ENCODE peak calls at places on chromosome 7, in six cellular contexts. W is mammary epithelial cell; A is fibroblast of lung; Y is left ventricle myocardium inferior; C is spleen; D is CD8-positive, alpha-beta T cell. E is an unnamed sample.

GRCh38 chr7:14606101-14606500 is 296.4 kb downstream of the DGKB start:
- DNase-seq in A (no peak), Y (no peak), C (no peak), W (peak), D (no peak), E (no peak)

GRCh38 chr7:140485463-140486265 is 6.4 kb upstream of the MKRN1 start:
- DNase-seq in C (no peak), Y (no peak), W (peak), A (no peak), D (no peak), E (no peak)

GRCh38 chr7:35375516-35375915 is 121.6 kb upstream of the TBX20 start:
- DNase-seq in W (no peak), D (no peak), Y (no peak), A (no peak), C (no peak), E (no peak)

GRCh38 chr7:137880432-137880831 is 33.7 kb upstream of the DGKI start:
- DNase-seq in Y (no peak), D (no peak), W (peak), A (peak), C (no peak), E (no peak)

GRCh38 chr7:94295805-94296204 is 98.9 kb upstream of the COL1A2 start:
- DNase-seq in W (peak), C (no peak), D (no peak), A (peak), Y (no peak), E (no peak)

GRCh38 chr7:156964971-156965370 is 15.5 kb downstream of the NOM1 start:
- DNase-seq in C (no peak), D (no peak), W (no peak), Y (no peak), A (no peak), E (no peak)

GRCh38 chr7:108222236-108222892 is 92.2 kb upstream of the LAMB4 start:
- DNase-seq in C (no peak), W (no peak), A (peak), D (no peak), Y (no peak), E (no peak)

GRCh38 chr7:113370910-113371309 is 252.6 kb upstream of the SMIM30 start:
- DNase-seq in Y (no peak), A (no peak), D (no peak), C (no peak), W (no peak), E (no peak)

GRCh38 chr7:94392391-94392782 is 2.3 kb upstream of the COL1A2 start:
- DNase-seq in W (no peak), C (no peak), A (no peak), Y (no peak), D (no peak), E (no peak)

GRCh38 chr7:137282043-137282442 is 61.5 kb downstream of the PTN start:
- DNase-seq in Y (no peak), W (no peak), A (peak), C (no peak), D (no peak), E (no peak)

GRCh38 chr7:129531721-129532120 is 29.4 kb downstream of the SMKR1 start:
- DNase-seq in Y (no peak), W (no peak), A (no peak), C (peak), D (no peak), E (no peak)

GRCh38 chr7:3835102-3835501 is 534.0 kb downstream of the SDK1 start:
- DNase-seq in A (no peak), W (peak), Y (no peak), C (no peak), D (no peak), E (no peak)

GRCh38 chr7:93092757-93093370 is 24.9 kb downstream of the SAMD9 start:
- DNase-seq in D (no peak), C (no peak), A (peak), W (peak), Y (no peak), E (no peak)

GRCh38 chr7:116180302-116180701 is 30.0 kb upstream of the TES start:
- DNase-seq in A (peak), D (no peak), Y (no peak), W (peak), C (no peak), E (no peak)

GRCh38 chr7:81482600-81483186 is 287.2 kb downstream of the HGF start:
- DNase-seq in W (no peak), Y (no peak), D (no peak), A (peak), C (no peak), E (no peak)

GRCh38 chr7:44259547-44260457 is 59.0 kb downstream of the YKT6 start:
- DNase-seq in Y (peak), D (no peak), W (peak), C (no peak), A (peak), E (peak)

GRCh38 chr7:35760082-35760770 is 40.6 kb upstream of the SEPTIN7 start:
- DNase-seq in Y (no peak), D (no peak), C (no peak), A (no peak), W (no peak), E (no peak)

GRCh38 chr7:157944734-157945291 is 608.0 kb downstream of the DNAJB6 start:
- DNase-seq in C (no peak), A (no peak), Y (no peak), W (no peak), D (no peak), E (no peak)

GRCh38 chr7:50778189-50778588 is 4.5 kb downstream of the GRB10 start:
- DNase-seq in C (no peak), A (no peak), W (no peak), Y (no peak), D (no peak), E (no peak)

GRCh38 chr7:727104-727805 is at the start of gene PRKAR1B:
- DNase-seq in A (no peak), C (peak), D (no peak), Y (no peak), W (no peak), E (no peak)

GRCh38 chr7:112622159-112622715 is 141.4 kb downstream of the LSMEM1 start:
- DNase-seq in D (no peak), C (peak), W (no peak), A (no peak), Y (no peak), E (no peak)

GRCh38 chr7:158740657-158741293 is 36.2 kb upstream of the NCAPG2 start:
- DNase-seq in W (no peak), Y (no peak), A (peak), C (no peak), D (no peak), E (no peak)

GRCh38 chr7:55572378-55573233 is at the start of gene VOPP1:
- DNase-seq in D (peak), W (peak), A (peak), C (peak), Y (peak), E (peak)

GRCh38 chr7:4203786-4204185 is 478.3 kb upstream of the FOXK1 start:
- DNase-seq in A (no peak), D (no peak), W (no peak), C (no peak), Y (no peak), E (no peak)

GRCh38 chr7:29562307-29562706 is 1.3 kb upstream of the PRR15 start:
- DNase-seq in W (no peak), C (no peak), Y (no peak), A (no peak), D (no peak), E (no peak)
- H3K4me3 ChIP-seq in W (no peak), C (no peak), Y (peak), A (no peak), D (no peak), E (no peak)

GRCh38 chr7:101154693-101155102 is 422 bp downstream of the AP1S1 start:
- DNase-seq in D (no peak), Y (no peak), W (no peak), C (no peak), A (no peak), E (no peak)

GRCh38 chr7:101156866-101157589 is 2.8 kb downstream of the AP1S1 start:
- DNase-seq in W (no peak), A (no peak), Y (no peak), C (no peak), D (no peak), E (no peak)

GRCh38 chr7:101153969-101154692 is at the start of gene AP1S1:
- DNase-seq in C (peak), Y (peak), A (peak), D (peak), W (peak), E (peak)

GRCh38 chr7:101155303-101155702 is 1.0 kb downstream of the AP1S1 start:
- DNase-seq in C (no peak), A (no peak), D (no peak), W (no peak), Y (no peak), E (no peak)

GRCh38 chr7:101156277-101156676 is 2.0 kb downstream of the AP1S1 start:
- DNase-seq in Y (no peak), D (no peak), W (no peak), A (no peak), C (no peak), E (no peak)
- TF ChIP-seq CTCF in Y (no peak), D (no peak), W (peak), A (peak), C (no peak), E (no peak)

DNA sequence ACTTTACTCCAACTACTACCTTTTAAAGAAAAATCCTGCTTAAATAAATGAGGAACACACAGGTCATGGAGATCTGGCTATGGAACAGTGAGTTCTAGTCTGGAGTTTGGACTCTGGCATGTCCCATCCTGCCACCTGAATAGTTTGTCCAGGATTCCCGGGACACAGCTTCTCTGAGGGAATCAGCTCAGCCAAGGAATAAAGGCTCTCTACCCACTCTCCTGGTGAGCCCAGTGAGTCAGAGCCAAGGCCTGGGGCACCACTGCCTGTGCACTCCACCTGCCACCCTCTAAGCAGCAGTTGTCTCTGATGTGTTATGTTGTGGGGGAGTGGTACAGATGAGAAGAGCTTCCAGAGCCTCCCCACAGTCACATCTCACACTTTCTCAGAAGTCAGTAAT is 113.5 kb downstream of the HTR5A start:
- DNase-seq in C (no peak), W (no peak), A (no peak), Y (no peak), D (no peak), E (no peak)
- H3K27ac ChIP-seq in C (no peak), W (no peak), A (no peak), Y (no peak), D (no peak), E (no peak)

GRCh38 chr7:150685219-150686029 is at the start of gene GIMAP2:
- DNase-seq in W (peak), A (peak), C (no peak), D (no peak), Y (no peak), E (no peak)
- H3K4me3 ChIP-seq in W (no peak), A (peak), C (peak), D (peak), Y (peak), E (peak)

GRCh38 chr7:25392571-25393338 is 164.5 kb upstream of the NPVF start:
- DNase-seq in W (no peak), Y (no peak), A (peak), C (no peak), D (no peak), E (no peak)

GRCh38 chr7:25388681-25389080 is 160.4 kb upstream of the NPVF start:
- DNase-seq in Y (no peak), A (no peak), C (no peak), W (no peak), D (no peak), E (no peak)

GRCh38 chr7:25391295-25391861 is 163.1 kb upstream of the NPVF start:
- DNase-seq in D (no peak), C (no peak), Y (no peak), W (no peak), A (peak), E (no peak)

GRCh38 chr7:25386311-25386744 is 158.0 kb upstream of the NPVF start:
- DNase-seq in W (no peak), C (no peak), Y (no peak), A (no peak), D (no peak), E (no peak)

DNA sequence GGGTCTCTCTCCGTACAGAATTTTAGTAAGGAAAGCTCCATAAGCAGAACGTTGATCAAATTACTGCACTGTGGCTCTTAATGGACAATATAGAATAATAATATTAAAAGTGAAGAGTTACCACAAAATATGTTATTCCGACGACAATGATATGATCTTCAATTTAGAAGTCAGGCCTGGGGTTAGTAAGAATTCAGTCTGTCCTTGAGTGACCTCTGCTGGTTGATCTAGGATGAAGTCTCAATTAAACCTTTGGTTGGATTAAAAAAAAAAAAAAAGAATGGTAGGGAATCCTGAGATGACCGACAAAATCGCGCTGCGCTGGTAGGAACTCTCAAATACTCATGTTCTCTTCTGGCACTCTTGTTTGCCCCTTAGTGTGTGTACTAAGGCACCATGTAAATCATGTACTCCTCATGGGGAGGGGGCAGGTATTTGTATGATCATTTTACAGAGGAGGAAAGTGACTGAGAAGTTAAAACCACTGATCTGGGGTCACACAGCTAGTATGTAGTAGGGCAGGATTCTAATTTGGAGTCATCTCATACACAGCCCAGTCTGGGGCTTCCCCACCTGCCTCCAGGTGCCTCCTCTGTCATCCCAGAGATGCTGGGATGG is 161.3 kb upstream of the NPVF start:
- DNase-seq in Y (no peak), D (no peak), C (no peak), A (peak), W (peak), E (no peak)
- TF ChIP-seq CTCF in Y (peak), D (no peak), C (peak), A (peak), W (peak), E (peak)

DNA sequence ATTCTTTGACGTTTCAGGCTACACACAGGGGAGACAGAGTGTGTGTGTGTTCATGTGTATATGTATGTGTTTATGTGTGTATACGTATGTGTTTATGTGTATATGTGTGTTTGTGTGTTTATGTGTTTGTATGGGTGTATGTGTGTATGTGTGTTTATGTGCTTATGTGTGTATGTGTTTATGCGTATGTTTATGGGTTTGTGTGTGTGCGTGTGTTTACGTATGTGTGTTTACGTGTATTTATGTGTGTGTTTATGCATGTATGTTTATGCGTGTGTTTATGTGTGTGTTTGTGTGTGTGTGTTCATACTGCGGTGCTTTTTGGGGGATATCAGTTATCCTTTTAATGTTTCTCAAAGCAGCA is 39.2 kb upstream of the CNPY1 start:
- DNase-seq in A (no peak), Y (no peak), W (no peak), D (no peak), C (no peak), E (no peak)
- H3K27ac ChIP-seq in A (no peak), Y (no peak), W (no peak), D (no peak), C (no peak), E (no peak)